ENCODE peak calls at places on chromosomes 2 and 18, in ten cellular contexts. U is right cardiac atrium; C is psoas muscle; N is CD8-positive, alpha-beta memory T cell; A is uterus; K is A549; B is effector memory CD4-positive, alpha-beta T cell; F is kidney; M is thoracic aorta; I is H9. S is an unnamed sample.

GRCh38 chr2:47559079-47559684 is 156.2 kb downstream of the MSH2 start:
- DNase-seq in U (no peak), C (no peak), N (no peak), A (no peak), K (no peak), B (no peak), F (no peak), M (no peak), I (no peak), S (no peak)

GRCh38 chr18:52822160-52822559 is 482.2 kb downstream of the DCC start:
- DNase-seq in U (no peak), C (no peak), N (no peak), A (no peak), K (no peak), B (no peak), F (no peak), M (no peak), I (no peak), S (no peak)

GRCh38 chr2:123961576-123961975 is 63.5 kb upstream of the CNTNAP5 start:
- DNase-seq in U (no peak), C (no peak), N (no peak), A (no peak), K (no peak), B (no peak), F (no peak), M (no peak), I (no peak), S (no peak)

GRCh38 chr18:50859793-50860192 is 19.1 kb upstream of the ME2 start:
- DNase-seq in U (no peak), C (no peak), N (no peak), A (no peak), K (no peak), B (no peak), F (no peak), M (no peak), I (no peak), S (no peak)

GRCh38 chr18:38851526-38851925 is 1285.9 kb upstream of the CELF4 start:
- DNase-seq in U (no peak), C (no peak), N (no peak), A (no peak), K (no peak), B (no peak), F (no peak), M (no peak), I (no peak), S (no peak)

GRCh38 chr2:205883026-205883425 is 200.7 kb downstream of the NRP2 start:
- DNase-seq in U (no peak), C (no peak), N (no peak), A (no peak), K (no peak), B (no peak), F (no peak), M (no peak), I (no peak), S (no peak)

GRCh38 chr2:189285962-189286648 is 106.5 kb upstream of the COL5A2 start:
- DNase-seq in U (no peak), C (no peak), N (no peak), A (no peak), K (peak), B (no peak), F (no peak), M (no peak), I (no peak), S (no peak)

GRCh38 chr2:142139384-142139783 is 8.6 kb upstream of the LRP1B start:
- DNase-seq in U (no peak), C (no peak), N (no peak), A (no peak), K (no peak), B (no peak), F (no peak), M (no peak), I (no peak), S (no peak)

GRCh38 chr18:37424507-37424906 is 141.1 kb downstream of the CELF4 start:
- DNase-seq in U (no peak), C (no peak), N (no peak), A (no peak), K (no peak), B (no peak), F (no peak), M (no peak), I (no peak), S (no peak)

GRCh38 chr2:70084973-70085710 is 2.1 kb upstream of the PCBP1 start:
- DNase-seq in U (peak), C (peak), N (peak), A (no peak), K (no peak), B (peak), F (no peak), M (no peak), I (peak), S (no peak)

GRCh38 chr18:25349131-25349925 is 2.6 kb downstream of the ZNF521 start:
- DNase-seq in U (peak), C (peak), N (no peak), A (peak), K (no peak), B (no peak), F (no peak), M (no peak), I (peak), S (peak)

GRCh38 chr2:219701847-219702634 is 74.6 kb downstream of the SLC4A3 start:
- DNase-seq in U (peak), C (peak), N (no peak), A (no peak), K (no peak), B (no peak), F (no peak), M (no peak), I (peak), S (no peak)

GRCh38 chr2:101759162-101759561 is 61.7 kb downstream of the MAP4K4 start:
- DNase-seq in U (peak), C (no peak), N (no peak), A (peak), K (peak), B (no peak), F (no peak), M (peak), I (no peak), S (peak)

GRCh38 chr18:62616331-62616805 is 93.5 kb downstream of the ZCCHC2 start:
- DNase-seq in U (no peak), C (no peak), N (no peak), A (no peak), K (no peak), B (no peak), F (no peak), M (no peak), I (no peak), S (no peak)

GRCh38 chr18:48974304-48975220 is 23.8 kb upstream of the SMAD7 start:
- DNase-seq in U (peak), C (peak), N (no peak), A (no peak), K (no peak), B (no peak), F (no peak), M (no peak), I (no peak), S (no peak)

GRCh38 chr2:45406626-45407025 is 204.4 kb downstream of the SRBD1 start:
- DNase-seq in U (no peak), C (no peak), N (no peak), A (no peak), K (no peak), B (no peak), F (no peak), M (no peak), I (no peak), S (no peak)

GRCh38 chr2:183248866-183249567 is 124.8 kb downstream of the NUP35 start:
- DNase-seq in U (no peak), C (no peak), N (no peak), A (no peak), K (peak), B (no peak), F (no peak), M (no peak), I (no peak), S (no peak)

GRCh38 chr2:143030127-143030526 is 99.1 kb upstream of the ARHGAP15 start:
- DNase-seq in U (no peak), C (no peak), N (no peak), A (no peak), K (no peak), B (no peak), F (no peak), M (no peak), I (no peak), S (no peak)

GRCh38 chr2:160932960-160933359 is 227.3 kb upstream of the TANK start:
- DNase-seq in U (no peak), C (no peak), N (no peak), A (no peak), K (peak), B (no peak), F (no peak), M (no peak), I (no peak), S (no peak)

GRCh38 chr18:58205087-58205779 is 161.2 kb downstream of the NEDD4L start:
- DNase-seq in U (no peak), C (no peak), N (no peak), A (no peak), K (no peak), B (no peak), F (no peak), M (no peak), I (no peak), S (no peak)

GRCh38 chr2:127088706-127089105 is 18.2 kb downstream of the BIN1 start:
- DNase-seq in U (peak), C (peak), N (no peak), A (no peak), K (no peak), B (no peak), F (no peak), M (no peak), I (no peak), S (no peak)

GRCh38 chr2:127087780-127088495 is 19.0 kb downstream of the BIN1 start:
- DNase-seq in U (no peak), C (peak), N (no peak), A (no peak), K (no peak), B (no peak), F (no peak), M (no peak), I (no peak), S (no peak)

GRCh38 chr2:127085260-127085666 is 21.7 kb downstream of the BIN1 start:
- DNase-seq in U (no peak), C (peak), N (peak), A (no peak), K (no peak), B (no peak), F (no peak), M (no peak), I (no peak), S (no peak)

GRCh38 chr2:127084611-127085031 is 22.3 kb downstream of the BIN1 start:
- DNase-seq in U (no peak), C (peak), N (peak), A (no peak), K (no peak), B (no peak), F (no peak), M (no peak), I (no peak), S (no peak)

GRCh38 chr2:127086800-127087737 is 19.9 kb downstream of the BIN1 start:
- DNase-seq in U (peak), C (peak), N (no peak), A (peak), K (no peak), B (no peak), F (peak), M (no peak), I (peak), S (peak)
- H3K27ac ChIP-seq in U (peak), C (peak), N (no peak), A (peak), K (no peak), B (no peak), F (peak), M (no peak), I (no peak), S (peak)

DNA sequence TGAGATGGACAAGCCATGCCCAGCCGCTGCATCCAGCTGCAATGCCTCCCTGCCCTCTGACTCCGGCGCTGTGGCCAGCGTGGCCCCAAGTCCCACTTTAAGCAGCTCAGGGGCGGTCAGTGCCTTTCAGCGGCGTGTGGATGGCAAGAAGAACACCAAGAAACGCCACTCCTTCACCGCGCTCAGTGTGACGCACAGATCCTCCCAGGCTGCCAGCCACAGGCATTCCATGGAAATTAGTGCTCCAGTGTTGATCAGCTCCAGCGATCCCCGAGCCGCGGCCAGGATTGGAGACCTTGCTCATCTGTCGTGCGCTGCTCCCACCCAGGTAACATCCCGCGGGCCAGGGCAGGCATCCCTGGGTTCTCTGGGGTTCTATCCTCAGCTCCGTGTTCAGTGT is 215.2 kb downstream of the SEPTIN10 start:
- DNase-seq in U (no peak), C (no peak), N (no peak), A (no peak), K (no peak), B (no peak), F (no peak), M (no peak), I (no peak), S (no peak)
- H3K27ac ChIP-seq in U (no peak), C (no peak), N (no peak), A (no peak), K (no peak), B (no peak), F (no peak), M (peak), I (no peak), S (peak)

GRCh38 chr18:70523035-70523797 is 234.4 kb downstream of the SOCS6 start:
- DNase-seq in U (no peak), C (no peak), N (no peak), A (no peak), K (no peak), B (no peak), F (no peak), M (no peak), I (no peak), S (no peak)
- H3K27ac ChIP-seq in U (no peak), C (no peak), N (no peak), A (no peak), K (no peak), B (no peak), F (no peak), M (no peak), I (no peak), S (no peak)

GRCh38 chr18:35463050-35463449 is 34.7 kb downstream of the INO80C start:
- DNase-seq in U (no peak), C (no peak), N (no peak), A (no peak), K (no peak), B (no peak), F (no peak), M (no peak), I (no peak), S (no peak)
- H3K27ac ChIP-seq in U (peak), C (no peak), N (no peak), A (no peak), K (peak), B (no peak), F (no peak), M (no peak), I (no peak), S (peak)

DNA sequence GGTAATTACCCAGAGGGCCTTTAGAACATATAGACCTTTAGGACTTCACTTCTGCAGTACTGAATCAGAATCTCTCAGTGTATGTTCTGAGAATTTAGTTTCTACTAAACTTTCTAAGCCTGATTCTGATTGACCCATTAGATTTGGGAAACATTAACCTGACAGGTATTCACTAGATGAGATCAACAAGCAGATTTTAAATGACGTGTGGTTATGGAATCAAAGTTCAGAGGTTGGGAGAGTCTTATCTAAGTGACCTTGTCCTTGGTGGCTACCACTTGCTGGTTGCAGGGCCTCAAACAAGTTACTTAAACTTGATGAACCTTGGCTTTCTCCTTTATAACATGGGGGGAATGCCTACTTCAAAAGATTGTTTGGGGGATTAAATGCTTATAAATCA is 198.7 kb downstream of the PDE11A start:
- DNase-seq in U (no peak), C (no peak), N (no peak), A (no peak), K (no peak), B (no peak), F (no peak), M (no peak), I (no peak), S (no peak)
- H3K27ac ChIP-seq in U (no peak), C (no peak), N (no peak), A (no peak), K (no peak), B (no peak), F (no peak), M (no peak), I (no peak), S (no peak)

DNA sequence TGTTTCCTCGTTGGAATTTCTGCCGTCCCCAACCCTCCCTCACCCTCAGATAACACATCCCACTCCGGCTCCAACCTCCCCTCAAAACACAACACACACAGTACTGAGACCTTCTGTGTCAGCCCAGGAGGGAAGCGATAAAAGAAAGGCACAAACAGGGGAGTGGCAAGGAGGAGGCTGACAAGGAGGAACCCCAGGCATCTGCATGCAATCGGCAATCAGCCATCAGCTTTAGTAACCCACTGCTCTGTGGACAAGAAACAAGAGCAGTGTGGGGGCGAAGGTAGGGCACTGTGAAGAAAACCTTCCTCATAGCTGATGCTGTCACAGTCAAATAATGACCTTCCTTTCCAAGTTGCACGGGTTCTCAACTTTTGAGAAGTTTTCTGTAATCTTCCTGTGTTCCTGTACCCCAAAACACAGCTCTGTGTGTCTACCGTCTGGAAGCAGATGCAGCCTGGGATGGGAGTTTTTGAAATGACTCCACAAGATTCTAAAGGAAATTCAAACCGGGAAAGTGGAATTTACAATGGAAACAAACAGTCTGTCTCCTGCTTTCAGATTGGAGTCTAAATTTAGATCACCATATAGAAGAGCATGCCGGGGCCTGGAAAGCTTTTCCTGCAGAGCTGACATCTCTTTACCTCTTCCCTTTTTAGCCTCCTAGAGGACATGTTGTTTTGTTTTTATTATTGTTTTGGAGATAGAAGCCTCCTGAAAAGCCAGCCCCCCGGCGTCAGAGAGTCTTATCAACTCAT is 16.4 kb upstream of the LPIN2 start:
- DNase-seq in U (no peak), C (no peak), N (no peak), A (no peak), K (no peak), B (no peak), F (no peak), M (no peak), I (no peak), S (no peak)
- H3K27ac ChIP-seq in U (peak), C (no peak), N (no peak), A (peak), K (no peak), B (no peak), F (no peak), M (no peak), I (no peak), S (peak)

GRCh38 chr2:199404841-199405240 is 52.9 kb downstream of the SATB2 start:
- DNase-seq in U (no peak), C (no peak), N (no peak), A (no peak), K (no peak), B (no peak), F (no peak), M (no peak), I (no peak), S (no peak)
- H3K27ac ChIP-seq in U (no peak), C (no peak), N (no peak), A (no peak), K (no peak), B (no peak), F (no peak), M (no peak), I (no peak), S (no peak)

GRCh38 chr2:237102428-237102827 is 16.7 kb downstream of the COPS8 start:
- DNase-seq in U (no peak), C (peak), N (no peak), A (no peak), K (no peak), B (no peak), F (no peak), M (no peak), I (no peak), S (no peak)
- H3K27ac ChIP-seq in U (no peak), C (no peak), N (no peak), A (no peak), K (no peak), B (no peak), F (no peak), M (no peak), I (no peak), S (no peak)

GRCh38 chr2:240635116-240635997 is 10.1 kb downstream of the GPR35 start:
- DNase-seq in U (no peak), C (peak), N (no peak), A (no peak), K (no peak), B (no peak), F (peak), M (no peak), I (no peak), S (peak)
- H3K27ac ChIP-seq in U (no peak), C (no peak), N (no peak), A (no peak), K (no peak), B (no peak), F (no peak), M (no peak), I (no peak), S (no peak)

DNA sequence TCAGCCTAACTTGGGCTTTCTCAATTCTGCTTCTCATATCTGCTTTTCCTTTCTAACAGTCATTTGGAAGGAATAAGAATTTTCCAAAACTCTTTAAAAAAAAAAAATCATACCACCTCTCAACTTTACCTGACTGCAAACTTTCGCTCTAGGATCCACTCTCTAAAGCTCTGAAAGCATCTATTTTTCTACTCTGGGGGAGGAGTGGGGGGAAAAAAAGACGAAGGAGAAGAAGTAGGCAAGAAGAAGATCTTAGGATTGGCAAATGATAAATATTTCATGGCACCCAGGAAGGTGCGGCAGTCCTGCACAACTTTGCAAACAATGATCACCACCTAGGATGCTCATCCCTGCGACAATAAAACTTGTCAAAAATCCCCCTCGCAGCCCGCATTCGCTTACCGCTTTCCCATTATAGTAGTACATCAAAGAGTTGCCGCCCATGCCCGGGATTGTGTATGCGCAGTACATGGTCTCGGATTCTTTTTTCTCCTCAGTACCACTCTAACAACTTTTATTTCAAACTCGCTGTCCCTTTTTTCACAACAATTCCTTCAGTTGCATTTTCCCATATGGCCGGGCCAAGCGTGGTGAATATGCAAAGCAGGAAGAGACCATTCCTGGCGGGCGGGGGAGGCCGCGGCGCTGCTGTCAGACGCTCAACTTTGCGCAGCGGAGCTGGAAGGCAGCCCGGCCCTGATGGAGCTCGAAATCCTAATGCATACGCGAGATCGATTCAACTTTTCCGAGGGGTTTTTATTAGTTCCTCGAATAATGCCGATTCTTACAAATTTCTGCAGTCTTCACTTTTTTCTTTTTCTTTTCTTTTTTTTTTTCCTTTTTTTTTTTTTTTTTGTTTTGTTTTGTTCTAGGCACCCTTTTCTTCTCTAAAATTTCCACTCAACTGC is 266.5 kb downstream of the TCF4 start:
- DNase-seq in U (peak), C (peak), N (no peak), A (peak), K (peak), B (no peak), F (peak), M (peak), I (peak), S (peak)
- H3K27ac ChIP-seq in U (peak), C (peak), N (no peak), A (peak), K (no peak), B (no peak), F (peak), M (peak), I (no peak), S (peak)

S was measured in tibial artery.